ENCODE peak calls at places on chromosome 3, in five cellular contexts. E is MM.1S; X is HepG2; S is naive thymus-derived CD4-positive, alpha-beta T cell; C is ovary. B is an unnamed sample.
A peak's percentile ranks its signal among the peaks of the same experiment; 100 is the strongest.

GRCh38 chr3:186642014-186642413 is 1.8 kb downstream of the FETUB start:
- DNase-seq in C (no peak), X (no peak), E (no peak), S (no peak), B (no peak)

GRCh38 chr3:194197981-194198695 is 62.2 kb downstream of the HES1 start:
- DNase-seq in C (no peak), E (no peak), S (no peak), X (no peak), B (no peak)

GRCh38 chr3:52820741-52821140 is 9.7 kb downstream of the ITIH4 start:
- DNase-seq in C (no peak), E (no peak), S (no peak), X (peak; percentile 51), B (peak; percentile 48)

GRCh38 chr3:127535901-127536817 is 54.4 kb downstream of the TPRA1 start:
- DNase-seq in C (no peak), S (no peak), E (peak; percentile 20), X (no peak), B (no peak)

GRCh38 chr3:171213178-171213577 is 186.7 kb upstream of the SLC2A2 start:
- DNase-seq in C (no peak), S (no peak), E (no peak), X (no peak), B (no peak)

GRCh38 chr3:134874737-134875413 is 79.8 kb downstream of the EPHB1 start:
- DNase-seq in C (no peak), E (no peak), S (no peak), X (peak; percentile 27), B (no peak)

GRCh38 chr3:148233403-148233802 is 464.3 kb upstream of the AGTR1 start:
- DNase-seq in S (no peak), X (no peak), C (no peak), E (no peak), B (no peak)

GRCh38 chr3:101219842-101220560 is 100.4 kb downstream of the IMPG2 start:
- DNase-seq in E (no peak), C (no peak), S (no peak), X (no peak), B (no peak)

GRCh38 chr3:73602171-73602570 is 22.6 kb downstream of the PDZRN3 start:
- DNase-seq in C (no peak), E (no peak), S (no peak), X (no peak), B (peak; percentile 86)

GRCh38 chr3:120448707-120449650 is 1.8 kb downstream of the FSTL1 start:
- DNase-seq in S (no peak), C (no peak), X (no peak), E (no peak), B (peak; percentile 49)

GRCh38 chr3:179179979-179180758 is 32.0 kb downstream of the PIK3CA start:
- DNase-seq in E (no peak), C (no peak), S (no peak), X (no peak), B (no peak)

GRCh38 chr3:24164967-24165366 is 219.9 kb downstream of the NR1D2 start:
- DNase-seq in X (no peak), C (no peak), E (no peak), S (no peak), B (no peak)

GRCh38 chr3:69079269-69080159 is 651 bp downstream of the UBA3 start:
- DNase-seq in X (peak; percentile 35), C (peak; percentile 45), E (no peak), S (no peak), B (peak; percentile 43)

GRCh38 chr3:124833710-124834332 is 53.3 kb downstream of the ITGB5 start:
- DNase-seq in E (no peak), C (no peak), S (no peak), X (peak; percentile 99), B (no peak)

GRCh38 chr3:13021141-13021933 is 51.9 kb downstream of the IQSEC1 start:
- DNase-seq in C (no peak), X (no peak), E (no peak), S (no peak), B (no peak)

GRCh38 chr3:70621451-70621850 is 309.0 kb upstream of the MDFIC2 start:
- DNase-seq in C (no peak), X (no peak), S (no peak), E (no peak), B (no peak)

GRCh38 chr3:134325106-134325705 is 49.0 kb downstream of the AMOTL2 start:
- DNase-seq in S (no peak), X (no peak), E (no peak), C (no peak), B (no peak)

GRCh38 chr3:55407426-55407820 is 79.7 kb downstream of the WNT5A start:
- DNase-seq in C (no peak), E (no peak), X (no peak), S (no peak), B (no peak)

GRCh38 chr3:61684386-61684785 is 123.0 kb downstream of the PTPRG start:
- DNase-seq in C (no peak), X (no peak), E (no peak), S (no peak), B (no peak)

GRCh38 chr3:71499477-71499876 is 84.1 kb downstream of the FOXP1 start:
- DNase-seq in X (no peak), E (no peak), S (no peak), C (no peak), B (no peak)

GRCh38 chr3:38490288-38490860 is 5.8 kb upstream of the EXOG start:
- DNase-seq in X (no peak), E (no peak), C (no peak), S (no peak), B (no peak)

GRCh38 chr3:148727242-148727641 is 29.5 kb downstream of the AGTR1 start:
- DNase-seq in X (peak; percentile 30), C (no peak), S (no peak), E (peak; percentile 73), B (peak; percentile 13)

GRCh38 chr3:183210862-183211341 is 42.2 kb upstream of the B3GNT5 start:
- DNase-seq in S (no peak), E (no peak), X (no peak), C (no peak), B (no peak)

GRCh38 chr3:15514663-15515357 is 6.7 kb downstream of the COLQ start:
- DNase-seq in X (no peak), S (no peak), C (no peak), E (no peak), B (no peak)

GRCh38 chr3:52468336-52468735 is 12.9 kb downstream of the NISCH start:
- DNase-seq in S (no peak), E (no peak), X (no peak), C (no peak), B (peak; percentile 58)

GRCh38 chr3:143482106-143483088 is 362.8 kb downstream of the CHST2 start:
- DNase-seq in E (no peak), X (no peak), S (no peak), C (no peak), B (peak; percentile 3)

GRCh38 chr3:33433843-33434242 is 6.4 kb downstream of the UBP1 start:
- DNase-seq in S (no peak), C (no peak), X (no peak), E (no peak), B (peak; percentile 21)

GRCh38 chr3:124202754-124203153 is 210.8 kb upstream of the ROPN1 start:
- DNase-seq in S (no peak), E (no peak), C (peak; percentile 48), X (no peak), B (peak; percentile 20)

GRCh38 chr3:50405249-50405648 is 45.9 kb upstream of the TMEM115 start:
- DNase-seq in S (peak; percentile 21), X (peak; percentile 18), E (peak; percentile 51), C (no peak), B (peak; percentile 29)

GRCh38 chr3:123328851-123329635 is 119.8 kb downstream of the ADCY5 start:
- DNase-seq in E (peak; percentile 67), C (peak; percentile 83), X (peak; percentile 28), S (peak; percentile 65), B (peak; percentile 68)

GRCh38 chr3:106345353-106346027 is 476.7 kb upstream of the CBLB start:
- DNase-seq in E (no peak), S (no peak), C (no peak), X (no peak), B (peak; percentile 94)

GRCh38 chr3:196639517-196640500 is at the start of gene NRROS:
- DNase-seq in X (no peak), E (peak; percentile 96), S (peak; percentile 44), C (no peak), B (peak; percentile 68)
- H3K4me3 ChIP-seq in X (peak within 1 kb of the TSS; percentile 17), E (peak within 1 kb of the TSS; percentile 87), S (peak within 1 kb of the TSS; percentile 75), C (peak within 1 kb of the TSS; percentile 38), B (peak within 1 kb of the TSS; percentile 13)

GRCh38 chr3:58051196-58051595 is 43.0 kb downstream of the FLNB start:
- DNase-seq in S (no peak), E (no peak), X (no peak), C (peak; percentile 51), B (peak; percentile 94)

GRCh38 chr3:58058654-58059263 is 50.5 kb downstream of the FLNB start:
- DNase-seq in S (no peak), E (no peak), C (no peak), X (no peak), B (peak; percentile 66)

GRCh38 chr3:58054652-58055051 is 46.4 kb downstream of the FLNB start:
- DNase-seq in X (no peak), S (no peak), E (no peak), C (no peak), B (no peak)

GRCh38 chr3:58052373-58053273 is 44.4 kb downstream of the FLNB start:
- DNase-seq in X (peak; percentile 83), C (peak; percentile 85), E (no peak), S (no peak), B (peak; percentile 95)

DNA sequence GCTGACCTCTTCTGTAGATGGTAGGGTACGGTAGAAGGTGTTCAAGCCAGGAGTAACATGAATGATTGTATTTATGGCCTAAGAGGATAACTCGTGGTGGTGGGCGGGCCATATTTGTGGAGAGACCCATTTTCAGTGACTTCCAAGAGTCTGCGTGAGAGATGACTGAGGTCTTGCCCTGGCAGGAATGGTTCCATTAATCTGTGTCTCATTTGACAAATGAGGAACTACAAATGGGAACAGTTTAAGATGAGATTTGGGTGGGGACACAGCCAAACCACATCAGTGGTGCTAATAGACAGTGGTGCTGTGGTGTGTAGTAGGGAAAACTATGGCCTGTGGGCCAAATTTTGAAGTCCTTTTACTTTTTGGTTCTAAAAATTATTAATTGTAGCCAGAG is 47.1 kb downstream of the FLNB start:
- DNase-seq in C (no peak), E (no peak), X (no peak), S (no peak), B (no peak)
- H3K4me1 ChIP-seq in C (peaks cover 20% of the 10 kb centered on the region), E (no peaks in the 10 kb centered on the region), X (peaks cover 96% of the 10 kb centered on the region), S (no peaks in the 10 kb centered on the region), B (peaks cover 6% of the 10 kb centered on the region)

GRCh38 chr3:137079572-137079971 is 121.8 kb downstream of the IL20RB start:
- DNase-seq in E (no peak), X (no peak), C (no peak), S (no peak), B (no peak)

GRCh38 chr3:137081711-137082110 is 123.9 kb downstream of the IL20RB start:
- DNase-seq in X (no peak), E (no peak), S (no peak), C (no peak), B (no peak)

DNA sequence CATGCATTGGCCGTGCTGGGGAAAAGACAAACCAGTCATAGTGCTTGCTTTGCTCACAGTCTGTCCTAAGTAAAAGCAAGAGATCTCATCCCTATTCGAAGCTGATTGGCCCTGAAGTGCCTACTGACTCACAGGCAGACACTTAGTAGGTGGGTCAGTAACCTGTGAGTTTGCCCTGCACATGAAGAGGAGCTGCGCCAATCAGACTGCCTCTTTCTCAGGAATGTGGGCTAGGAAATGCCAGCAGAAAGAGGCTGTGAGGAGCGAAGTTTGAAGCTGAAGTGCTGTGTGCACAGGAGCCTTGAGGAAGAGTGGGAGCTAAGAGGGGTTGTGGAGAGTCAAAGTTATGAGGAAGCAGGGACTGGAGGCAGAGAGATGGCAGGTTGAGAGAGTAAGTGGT is 126.8 kb downstream of the IL20RB start:
- DNase-seq in C (no peak), S (no peak), X (no peak), E (no peak), B (no peak)
- H3K4me3 ChIP-seq in C (no peak overlapping the region), S (no peak overlapping the region), X (no peak overlapping the region), E (no peak overlapping the region), B (no peak overlapping the region)

GRCh38 chr3:49387721-49388120 is 24.1 kb downstream of the RHOA start:
- DNase-seq in C (no peak), X (no peak), S (no peak), E (no peak), B (no peak)
- H3K4me1 ChIP-seq in C (peaks cover 6% of the 10 kb centered on the region), X (peaks cover 26% of the 10 kb centered on the region), S (peaks cover 11% of the 10 kb centered on the region), E (no peaks in the 10 kb centered on the region), B (peaks cover 6% of the 10 kb centered on the region)